ENCODE peak calls at places on chromosomes 12 and 14, in seven cellular contexts. One of them, this sample, is unnamed. For H3K4me1 and H3K27me3, the result is how much of the 10 kb centered on the place peaks cover.

GRCh38 chr12:77122236-77122635 is 56.9 kb upstream of the E2F7 start:
- DNase-seq in stomach: no peak
- DNase-seq in fibroblast of lung: peak
- DNase-seq in PC-3: peak
- DNase-seq in CD8-positive, alpha-beta T cell: no peak
- DNase-seq in suprapubic skin: no peak
- DNase-seq in pancreas: no peak
- DNase-seq in this sample: peak

GRCh38 chr12:11015775-11016430 is 6.5 kb downstream of the TAS2R19 start:
- DNase-seq in stomach: no peak
- DNase-seq in fibroblast of lung: no peak
- DNase-seq in PC-3: no peak
- DNase-seq in CD8-positive, alpha-beta T cell: no peak
- DNase-seq in suprapubic skin: no peak
- DNase-seq in pancreas: no peak
- DNase-seq in this sample: no peak

GRCh38 chr14:95885866-95886265 is 9.2 kb downstream of the TUNAR start:
- DNase-seq in stomach: peak
- DNase-seq in fibroblast of lung: no peak
- DNase-seq in PC-3: no peak
- DNase-seq in CD8-positive, alpha-beta T cell: no peak
- DNase-seq in suprapubic skin: no peak
- DNase-seq in pancreas: peak
- DNase-seq in this sample: no peak

GRCh38 chr14:95273041-95273978 is 46.4 kb downstream of the CLMN start:
- DNase-seq in stomach: peak
- DNase-seq in fibroblast of lung: no peak
- DNase-seq in PC-3: no peak
- DNase-seq in CD8-positive, alpha-beta T cell: no peak
- DNase-seq in suprapubic skin: peak
- DNase-seq in pancreas: no peak
- DNase-seq in this sample: no peak

GRCh38 chr12:129885287-129885686 is 18.5 kb downstream of the TMEM132D start:
- DNase-seq in stomach: no peak
- DNase-seq in fibroblast of lung: no peak
- DNase-seq in PC-3: no peak
- DNase-seq in CD8-positive, alpha-beta T cell: no peak
- DNase-seq in suprapubic skin: no peak
- DNase-seq in pancreas: no peak
- DNase-seq in this sample: no peak

GRCh38 chr14:34981743-34982420 is 910 bp upstream of the SRP54 start:
- DNase-seq in stomach: no peak
- DNase-seq in fibroblast of lung: no peak
- DNase-seq in PC-3: peak
- DNase-seq in CD8-positive, alpha-beta T cell: peak
- DNase-seq in suprapubic skin: no peak
- DNase-seq in pancreas: no peak
- DNase-seq in this sample: peak

GRCh38 chr12:113766880-113767878 is 198.9 kb downstream of the RBM19 start:
- DNase-seq in stomach: no peak
- DNase-seq in fibroblast of lung: peak
- DNase-seq in PC-3: peak
- DNase-seq in CD8-positive, alpha-beta T cell: no peak
- DNase-seq in suprapubic skin: no peak
- DNase-seq in pancreas: no peak
- DNase-seq in this sample: no peak

GRCh38 chr12:76236640-76237039 is 111.6 kb downstream of the BBS10 start:
- DNase-seq in stomach: no peak
- DNase-seq in fibroblast of lung: no peak
- DNase-seq in PC-3: peak
- DNase-seq in CD8-positive, alpha-beta T cell: no peak
- DNase-seq in suprapubic skin: no peak
- DNase-seq in pancreas: no peak
- DNase-seq in this sample: peak

GRCh38 chr12:31315089-31315725 is 10.7 kb downstream of the SINHCAF start:
- DNase-seq in stomach: no peak
- DNase-seq in fibroblast of lung: no peak
- DNase-seq in PC-3: no peak
- DNase-seq in CD8-positive, alpha-beta T cell: no peak
- DNase-seq in suprapubic skin: no peak
- DNase-seq in pancreas: no peak
- DNase-seq in this sample: no peak
- H3K4me1 ChIP-seq in stomach: under half
- H3K4me1 ChIP-seq in fibroblast of lung: under half
- H3K4me1 ChIP-seq in PC-3: under half
- H3K4me1 ChIP-seq in CD8-positive, alpha-beta T cell: under half
- H3K4me1 ChIP-seq in suprapubic skin: under half
- H3K4me1 ChIP-seq in pancreas: under half
- H3K4me1 ChIP-seq in this sample: under half

GRCh38 chr12:325886-326285 is 63.2 kb downstream of the KDM5A start:
- DNase-seq in stomach: no peak
- DNase-seq in fibroblast of lung: no peak
- DNase-seq in PC-3: no peak
- DNase-seq in CD8-positive, alpha-beta T cell: no peak
- DNase-seq in suprapubic skin: no peak
- DNase-seq in pancreas: no peak
- DNase-seq in this sample: no peak

GRCh38 chr12:323507-323906 is 60.9 kb upstream of the SLC6A13 start:
- DNase-seq in stomach: no peak
- DNase-seq in fibroblast of lung: no peak
- DNase-seq in PC-3: no peak
- DNase-seq in CD8-positive, alpha-beta T cell: no peak
- DNase-seq in suprapubic skin: no peak
- DNase-seq in pancreas: no peak
- DNase-seq in this sample: no peak

GRCh38 chr12:319116-319515 is 56.5 kb upstream of the SLC6A13 start:
- DNase-seq in stomach: no peak
- DNase-seq in fibroblast of lung: peak
- DNase-seq in PC-3: no peak
- DNase-seq in CD8-positive, alpha-beta T cell: no peak
- DNase-seq in suprapubic skin: no peak
- DNase-seq in pancreas: no peak
- DNase-seq in this sample: no peak

DNA sequence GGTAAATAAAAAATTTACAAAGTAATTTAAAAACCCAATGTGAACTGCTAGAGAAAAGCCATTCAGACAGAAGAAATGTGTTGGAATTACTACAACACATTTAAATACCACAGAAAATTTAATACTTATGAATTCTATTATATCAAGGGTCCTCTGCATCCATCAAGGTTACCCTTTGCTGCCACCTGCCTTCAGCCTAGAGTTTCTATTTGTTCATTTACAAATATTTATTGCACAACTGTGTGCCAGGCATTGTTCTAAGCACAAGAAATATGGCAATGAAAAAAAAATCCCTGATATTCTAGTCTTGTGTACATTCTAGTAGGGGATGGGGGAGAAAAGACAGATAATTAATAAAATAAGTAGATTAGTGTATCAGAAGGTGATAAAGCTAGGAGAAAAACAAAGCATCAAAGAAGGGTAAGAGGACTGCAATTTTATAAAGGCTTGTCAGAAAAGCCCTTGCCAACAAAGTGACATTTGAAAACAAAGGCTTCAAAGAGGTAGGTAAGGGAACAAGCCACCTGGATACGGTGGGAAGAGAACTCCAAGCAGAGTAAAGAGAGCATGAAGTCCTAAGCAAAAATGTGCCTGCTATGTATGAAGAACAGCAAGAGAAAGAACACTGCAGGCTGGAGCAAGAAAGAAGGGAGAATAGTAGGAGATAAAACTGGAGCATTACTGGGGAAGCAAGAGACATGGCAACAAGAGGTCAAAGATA is 59.1 kb upstream of the SLC6A13 start:
- DNase-seq in stomach: no peak
- DNase-seq in fibroblast of lung: peak
- DNase-seq in PC-3: peak
- DNase-seq in CD8-positive, alpha-beta T cell: no peak
- DNase-seq in suprapubic skin: no peak
- DNase-seq in pancreas: no peak
- DNase-seq in this sample: no peak
- TF ChIP-seq CTCF in stomach: no peak
- TF ChIP-seq CTCF in fibroblast of lung: no peak
- TF ChIP-seq CTCF in PC-3: peak
- TF ChIP-seq CTCF in CD8-positive, alpha-beta T cell: no peak
- TF ChIP-seq CTCF in suprapubic skin: no peak
- TF ChIP-seq CTCF in pancreas: peak
- TF ChIP-seq CTCF in this sample: no peak

GRCh38 chr12:53975816-53976152 is 1.0 kb upstream of the HOTAIR start:
- DNase-seq in stomach: no peak
- DNase-seq in fibroblast of lung: no peak
- DNase-seq in PC-3: no peak
- DNase-seq in CD8-positive, alpha-beta T cell: no peak
- DNase-seq in suprapubic skin: no peak
- DNase-seq in pancreas: no peak
- DNase-seq in this sample: no peak
- H3K27me3 ChIP-seq in stomach: half or more
- H3K27me3 ChIP-seq in fibroblast of lung: half or more
- H3K27me3 ChIP-seq in PC-3: under half
- H3K27me3 ChIP-seq in CD8-positive, alpha-beta T cell: half or more
- H3K27me3 ChIP-seq in suprapubic skin: half or more
- H3K27me3 ChIP-seq in pancreas: half or more
- H3K27me3 ChIP-seq in this sample: under half

GRCh38 chr12:47752552-47752951 is 6.1 kb downstream of the RAPGEF3 start:
- DNase-seq in stomach: no peak
- DNase-seq in fibroblast of lung: peak
- DNase-seq in PC-3: peak
- DNase-seq in CD8-positive, alpha-beta T cell: no peak
- DNase-seq in suprapubic skin: no peak
- DNase-seq in pancreas: no peak
- DNase-seq in this sample: no peak

GRCh38 chr12:47753021-47754001 is 5.4 kb downstream of the RAPGEF3 start:
- DNase-seq in stomach: peak
- DNase-seq in fibroblast of lung: no peak
- DNase-seq in PC-3: peak
- DNase-seq in CD8-positive, alpha-beta T cell: no peak
- DNase-seq in suprapubic skin: peak
- DNase-seq in pancreas: peak
- DNase-seq in this sample: no peak

GRCh38 chr12:47754126-47754525 is 4.6 kb downstream of the RAPGEF3 start:
- DNase-seq in stomach: no peak
- DNase-seq in fibroblast of lung: no peak
- DNase-seq in PC-3: peak
- DNase-seq in CD8-positive, alpha-beta T cell: no peak
- DNase-seq in suprapubic skin: no peak
- DNase-seq in pancreas: no peak
- DNase-seq in this sample: no peak

GRCh38 chr12:47755655-47756562 is 2.8 kb downstream of the RAPGEF3 start:
- DNase-seq in stomach: peak
- DNase-seq in fibroblast of lung: no peak
- DNase-seq in PC-3: no peak
- DNase-seq in CD8-positive, alpha-beta T cell: no peak
- DNase-seq in suprapubic skin: no peak
- DNase-seq in pancreas: no peak
- DNase-seq in this sample: no peak

DNA sequence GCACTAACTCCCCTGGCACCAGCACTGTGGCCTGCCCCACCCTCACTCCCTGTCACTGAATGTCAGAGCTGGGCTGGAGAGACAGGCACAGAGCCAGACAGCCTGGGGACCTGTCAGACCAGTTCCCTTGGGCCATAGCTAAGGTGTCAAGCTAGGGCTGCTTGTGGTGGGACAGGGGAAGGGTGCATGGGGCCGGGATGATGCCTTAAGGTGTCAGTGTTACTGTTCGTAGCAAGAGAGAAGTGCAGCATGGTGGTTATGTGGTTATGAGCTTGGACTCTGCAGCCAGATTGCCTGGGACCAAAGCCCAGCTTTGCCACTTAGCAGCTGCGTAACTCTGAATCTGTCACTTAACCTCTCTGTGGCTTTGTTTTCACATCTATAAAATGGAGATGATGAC is 3.8 kb downstream of the RAPGEF3 start:
- DNase-seq in stomach: peak
- DNase-seq in fibroblast of lung: no peak
- DNase-seq in PC-3: peak
- DNase-seq in CD8-positive, alpha-beta T cell: no peak
- DNase-seq in suprapubic skin: no peak
- DNase-seq in pancreas: peak
- DNase-seq in this sample: no peak
- H3K4me1 ChIP-seq in stomach: half or more
- H3K4me1 ChIP-seq in fibroblast of lung: under half
- H3K4me1 ChIP-seq in PC-3: half or more
- H3K4me1 ChIP-seq in CD8-positive, alpha-beta T cell: under half
- H3K4me1 ChIP-seq in suprapubic skin: half or more
- H3K4me1 ChIP-seq in pancreas: under half
- H3K4me1 ChIP-seq in this sample: under half

GRCh38 chr12:81644503-81644902 is 114.6 kb downstream of the PPFIA2 start:
- DNase-seq in stomach: no peak
- DNase-seq in fibroblast of lung: peak
- DNase-seq in PC-3: peak
- DNase-seq in CD8-positive, alpha-beta T cell: no peak
- DNase-seq in suprapubic skin: no peak
- DNase-seq in pancreas: no peak
- DNase-seq in this sample: no peak
- TF ChIP-seq CTCF in stomach: no peak
- TF ChIP-seq CTCF in fibroblast of lung: peak
- TF ChIP-seq CTCF in PC-3: peak
- TF ChIP-seq CTCF in CD8-positive, alpha-beta T cell: peak
- TF ChIP-seq CTCF in suprapubic skin: peak
- TF ChIP-seq CTCF in pancreas: peak
- TF ChIP-seq CTCF in this sample: peak

DNA sequence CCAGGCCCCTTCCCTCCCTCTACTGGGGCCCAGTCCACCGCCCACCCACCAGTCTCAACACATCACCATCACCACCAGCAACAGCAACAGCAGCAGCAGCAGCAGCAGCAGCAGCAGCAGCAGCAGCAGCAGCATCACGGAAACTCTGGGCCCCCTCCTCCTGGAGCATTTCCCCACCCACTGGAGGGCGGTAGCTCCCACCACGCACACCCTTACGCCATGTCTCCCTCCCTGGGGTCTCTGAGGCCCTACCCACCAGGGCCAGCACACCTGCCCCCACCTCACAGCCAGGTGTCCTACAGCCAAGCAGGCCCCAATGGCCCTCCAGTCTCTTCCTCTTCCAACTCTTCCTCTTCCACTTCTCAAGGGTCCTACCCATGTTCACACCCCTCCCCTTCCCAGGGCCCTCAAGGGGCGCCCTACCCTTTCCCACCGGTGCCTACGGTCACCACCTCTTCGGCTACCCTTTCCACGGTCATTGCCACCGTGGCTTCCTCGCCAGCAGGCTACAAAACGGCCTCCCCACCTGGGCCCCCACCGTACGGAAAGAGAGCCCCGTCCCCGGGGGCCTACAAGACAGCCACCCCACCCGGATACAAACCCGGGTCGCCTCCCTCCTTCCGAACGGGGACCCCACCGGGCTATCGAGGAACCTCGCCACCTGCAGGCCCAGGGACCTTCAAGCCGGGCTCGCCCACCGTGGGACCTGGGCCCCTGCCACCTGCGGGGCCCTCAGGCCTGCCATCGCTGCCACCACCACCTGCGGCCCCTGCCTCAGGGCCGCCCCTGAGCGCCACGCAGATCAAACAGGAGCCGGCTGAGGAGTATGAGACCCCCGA is 6.8 kb upstream of the RNU7-1 start:
- DNase-seq in stomach: no peak
- DNase-seq in fibroblast of lung: no peak
- DNase-seq in PC-3: no peak
- DNase-seq in CD8-positive, alpha-beta T cell: peak
- DNase-seq in suprapubic skin: no peak
- DNase-seq in pancreas: peak
- DNase-seq in this sample: no peak
- H3K27me3 ChIP-seq in stomach: under half
- H3K27me3 ChIP-seq in fibroblast of lung: under half
- H3K27me3 ChIP-seq in PC-3: under half
- H3K27me3 ChIP-seq in CD8-positive, alpha-beta T cell: under half
- H3K27me3 ChIP-seq in suprapubic skin: under half
- H3K27me3 ChIP-seq in pancreas: under half
- H3K27me3 ChIP-seq in this sample: under half

This sample was measured in Panc1.